ENCODE peak calls at places on chromosomes 4 and X, in five cellular contexts. I is pancreas; X is activated gamma-delta T cell treated with anti-CD3 and anti-CD28 coated beads, Interleukin-2, amount 50 U/mL, for 16 hours; K is CD4-positive, alpha-beta memory T cell; J is substantia nigra. H is an unnamed sample.

GRCh38 chr4:27055226-27055760 is 194.7 kb downstream of the STIM2 start:
- DNase-seq in I (no peak), X (no peak), K (no peak), J (no peak), H (no peak)

GRCh38 chr4:153186046-153186728 is 18.1 kb upstream of the TRIM2 start:
- DNase-seq in I (no peak), X (no peak), K (no peak), J (no peak), H (no peak)

GRCh38 chrX:39755152-39756032 is 342.4 kb downstream of the BCOR start:
- DNase-seq in I (peak), X (no peak), K (no peak), J (no peak), H (peak)

GRCh38 chr4:182475539-182475938 is 232.3 kb downstream of the TENM3 start:
- DNase-seq in I (no peak), X (no peak), K (no peak), J (no peak), H (no peak)

GRCh38 chr4:115159141-115159540 is 45.7 kb upstream of the NDST4 start:
- DNase-seq in I (no peak), X (no peak), K (no peak), J (no peak), H (no peak)

GRCh38 chrX:9728271-9728670 is 37.4 kb downstream of the GPR143 start:
- DNase-seq in I (no peak), X (no peak), K (no peak), J (no peak), H (no peak)

GRCh38 chr4:71713611-71714203 is 70.2 kb downstream of the GC start:
- DNase-seq in I (no peak), X (no peak), K (peak), J (no peak), H (peak)

GRCh38 chr4:81499840-81500239 is 28.1 kb upstream of the RASGEF1B start:
- DNase-seq in I (no peak), X (no peak), K (no peak), J (no peak), H (no peak)

GRCh38 chr4:157994863-157995262 is 178.0 kb downstream of the GASK1B start:
- DNase-seq in I (no peak), X (no peak), K (no peak), J (no peak), H (peak)

GRCh38 chr4:5572114-5572513 is 136.2 kb downstream of the EVC2 start:
- DNase-seq in I (no peak), X (no peak), K (no peak), J (no peak), H (peak)

GRCh38 chrX:40108959-40109287 is 11.2 kb upstream of the BCOR start:
- DNase-seq in I (peak), X (no peak), K (peak), J (peak), H (peak)

GRCh38 chr4:124936427-124936826 is 223.9 kb upstream of the ANKRD50 start:
- DNase-seq in I (peak), X (no peak), K (no peak), J (no peak), H (no peak)

GRCh38 chrX:107154787-107155620 is 36.4 kb upstream of the RBM41 start:
- DNase-seq in I (no peak), X (no peak), K (no peak), J (no peak), H (no peak)

GRCh38 chr4:22129454-22130075 is 181.0 kb upstream of the KCNIP4 start:
- DNase-seq in I (no peak), X (no peak), K (no peak), J (no peak), H (no peak)

GRCh38 chrX:115592997-115593734 is 32.2 kb downstream of the PLS3 start:
- DNase-seq in I (no peak), X (no peak), K (no peak), J (no peak), H (peak)

GRCh38 chr4:16916719-16917337 is 18.4 kb upstream of the LDB2 start:
- DNase-seq in I (peak), X (peak), K (peak), J (no peak), H (no peak)

GRCh38 chrX:107731831-107732502 is 43.6 kb downstream of the TSC22D3 start:
- DNase-seq in I (peak), X (no peak), K (no peak), J (peak), H (peak)

GRCh38 chrX:111435469-111435868 is 23.5 kb upstream of the DCX start:
- DNase-seq in I (no peak), X (no peak), K (no peak), J (no peak), H (no peak)

GRCh38 chrX:136166221-136166855 is 19.0 kb downstream of the FHL1 start:
- DNase-seq in I (no peak), X (no peak), K (no peak), J (no peak), H (no peak)

GRCh38 chr4:40255722-40256281 is 59.0 kb downstream of the RHOH start:
- DNase-seq in I (no peak), X (no peak), K (no peak), J (no peak), H (no peak)

GRCh38 chr4:83013420-83013867 is 2.8 kb upstream of the LIN54 start:
- DNase-seq in I (no peak), X (no peak), K (no peak), J (no peak), H (no peak)

GRCh38 chrX:23861215-23861896 is 46.4 kb downstream of the APOO start:
- DNase-seq in I (no peak), X (no peak), K (no peak), J (no peak), H (no peak)

GRCh38 chr4:107248571-107248970 is 212.5 kb upstream of the DKK2 start:
- DNase-seq in I (no peak), X (no peak), K (no peak), J (no peak), H (no peak)

GRCh38 chr4:105710678-105711077 is 2.1 kb downstream of the GSTCD start:
- DNase-seq in I (no peak), X (no peak), K (no peak), J (no peak), H (no peak)

GRCh38 chr4:83285022-83285387 is 407 bp upstream of the COQ2 start:
- DNase-seq in I (no peak), X (no peak), K (no peak), J (no peak), H (no peak)

GRCh38 chr4:54322817-54323417 is 93.8 kb downstream of the PDGFRA start:
- DNase-seq in I (peak), X (peak), K (peak), J (peak), H (peak)

GRCh38 chr4:154164931-154165839 is 326.4 kb downstream of the DCHS2 start:
- DNase-seq in I (no peak), X (no peak), K (no peak), J (no peak), H (no peak)

GRCh38 chr4:115851918-115852766 is 738.7 kb upstream of the NDST4 start:
- DNase-seq in I (peak), X (no peak), K (no peak), J (no peak), H (peak)

GRCh38 chr4:145954924-145955339 is 16.3 kb upstream of the ZNF827 start:
- DNase-seq in I (peak), X (no peak), K (no peak), J (no peak), H (no peak)